ENCODE peak calls at places on chromosomes 5 and 9, in six cellular contexts. J, H, T, U, C and Y are unnamed samples.

GRCh38 chr5:59450245-59450644 is 443.3 kb downstream of the PDE4D start:
- DNase-seq in C (no peak), H (no peak), U (no peak), T (no peak), J (peak; percentile 58), Y (no peak)

GRCh38 chr5:4480528-4481404 is 659.4 kb upstream of the ADAMTS16 start:
- DNase-seq in U (no peak), J (no peak), T (no peak), C (no peak), H (no peak), Y (no peak)

GRCh38 chr9:12778389-12778788 is 3.6 kb downstream of the LURAP1L start:
- DNase-seq in T (no peak), J (no peak), C (no peak), H (no peak), U (no peak), Y (no peak)

GRCh38 chr5:38468978-38469706 is 87.3 kb downstream of the LIFR start:
- DNase-seq in T (no peak), U (no peak), C (no peak), H (no peak), J (no peak), Y (no peak)

GRCh38 chr5:119022017-119022745 is 33.8 kb upstream of the DTWD2 start:
- DNase-seq in T (peak; percentile 20), U (peak; percentile 24), J (peak; percentile 55), C (no peak), H (no peak), Y (no peak)

GRCh38 chr9:78680196-78680595 is 383.3 kb downstream of the PSAT1 start:
- DNase-seq in H (no peak), J (no peak), C (no peak), T (no peak), U (no peak), Y (no peak)

GRCh38 chr9:127283917-127284316 is 19.3 kb downstream of the GARNL3 start:
- DNase-seq in J (peak; percentile 55), T (peak; percentile 31), H (no peak), C (no peak), U (peak; percentile 11), Y (no peak)

GRCh38 chr9:16310288-16311145 is 560.0 kb downstream of the BNC2 start:
- DNase-seq in U (no peak), J (no peak), H (no peak), C (no peak), T (no peak), Y (no peak)

GRCh38 chr5:110250790-110251189 is 475.7 kb downstream of the TMEM232 start:
- DNase-seq in T (no peak), C (no peak), H (no peak), U (no peak), J (no peak), Y (no peak)

GRCh38 chr5:84249918-84250635 is 134.6 kb downstream of the EDIL3 start:
- DNase-seq in H (no peak), J (peak; percentile 35), U (peak; percentile 82), T (no peak), C (no peak), Y (peak; percentile 6)

GRCh38 chr9:22307013-22307711 is 139.5 kb upstream of the DMRTA1 start:
- DNase-seq in U (peak; percentile 77), C (no peak), T (peak; percentile 41), H (peak; percentile 26), J (peak; percentile 84), Y (peak; percentile 44)

DNA sequence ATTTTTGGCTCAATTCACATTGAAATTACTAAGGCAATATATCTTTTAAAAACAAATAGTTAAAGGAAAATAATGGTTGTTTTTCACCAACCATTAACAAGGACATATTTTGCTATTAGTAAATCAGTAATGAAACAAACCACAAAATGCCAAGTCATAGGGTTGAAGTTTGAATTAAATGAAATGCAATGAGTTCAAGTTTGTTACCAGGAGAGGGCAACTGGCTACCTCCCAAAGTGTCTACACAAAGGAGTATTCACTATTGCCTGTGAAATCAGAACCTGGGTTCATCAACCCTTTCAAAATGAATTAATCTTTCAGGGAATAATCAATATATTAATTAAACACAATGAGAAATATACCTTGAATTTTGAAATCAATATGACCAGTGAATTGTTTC is 138.4 kb upstream of the DMRTA1 start:
- DNase-seq in J (peak; percentile 42), H (no peak), U (no peak), T (no peak), C (no peak), Y (no peak)
- TF ChIP-seq CTCF in J (peak; percentile 22), H (peak; percentile 13), U (no peak), T (no peak), C (no peak), Y (peak; percentile 21)

DNA sequence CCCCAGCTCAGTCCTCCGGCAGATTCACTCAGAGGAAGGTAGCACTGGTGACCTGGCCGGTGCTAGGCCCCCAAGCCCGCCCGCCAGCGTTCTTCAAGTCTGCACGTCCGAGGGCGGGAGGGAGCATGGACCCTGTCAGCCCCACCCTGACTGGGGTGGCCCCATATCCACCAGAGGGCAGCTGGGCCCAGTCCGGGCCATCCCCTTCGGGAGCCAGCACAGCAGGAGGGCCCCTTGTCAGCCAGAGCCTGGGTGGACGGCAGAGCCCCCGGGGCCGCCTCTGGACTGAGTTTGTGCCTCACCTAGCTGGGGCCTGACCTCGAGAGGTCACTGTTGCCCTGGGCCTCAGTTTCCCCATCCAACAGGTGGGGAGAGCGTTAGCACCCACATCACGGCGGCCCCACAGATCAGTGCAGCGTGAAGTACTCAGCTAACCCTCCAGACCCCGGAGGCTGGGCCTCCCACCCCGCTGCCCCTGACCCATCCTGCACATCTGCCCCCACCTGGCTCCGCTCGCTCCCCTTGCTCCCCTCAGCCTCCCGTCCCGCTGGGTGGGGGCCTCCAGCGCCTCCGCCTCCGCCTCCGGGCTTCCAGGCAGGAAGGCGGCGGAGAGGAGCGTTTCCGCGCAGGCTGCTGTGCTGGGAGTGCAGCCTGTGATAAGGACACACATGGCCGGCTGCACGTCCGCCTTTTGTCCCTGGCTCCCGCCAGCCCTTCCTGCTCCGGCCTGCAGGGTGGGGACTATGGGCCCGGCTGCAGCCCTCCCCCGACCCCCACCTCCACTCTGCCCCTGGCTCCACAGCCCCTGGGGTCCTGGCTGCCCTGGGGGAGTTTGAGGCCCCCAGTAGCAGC is 16.6 kb upstream of the EGFL7 start:
- DNase-seq in U (no peak), C (no peak), T (no peak), H (no peak), J (no peak), Y (peak; percentile 92)
- TF ChIP-seq CTCF in U (no peak), C (no peak), T (no peak), H (no peak), J (no peak), Y (no peak)

GRCh38 chr9:130166399-130166798 is 5.8 kb upstream of the NCS1 start:
- DNase-seq in J (no peak), H (no peak), T (no peak), C (no peak), U (no peak), Y (no peak)

GRCh38 chr9:130171226-130172148 is 717 bp upstream of the NCS1 start:
- DNase-seq in T (no peak), H (no peak), C (no peak), J (no peak), U (no peak), Y (no peak)

GRCh38 chr9:130165579-130165978 is 6.6 kb upstream of the NCS1 start:
- DNase-seq in T (no peak), J (no peak), U (no peak), H (no peak), C (no peak), Y (no peak)

GRCh38 chr9:130172161-130172857 is at the start of gene NCS1:
- DNase-seq in H (peak; percentile 60), J (peak; percentile 53), C (peak; percentile 10), T (peak; percentile 59), U (no peak), Y (peak; percentile 58)

DNA sequence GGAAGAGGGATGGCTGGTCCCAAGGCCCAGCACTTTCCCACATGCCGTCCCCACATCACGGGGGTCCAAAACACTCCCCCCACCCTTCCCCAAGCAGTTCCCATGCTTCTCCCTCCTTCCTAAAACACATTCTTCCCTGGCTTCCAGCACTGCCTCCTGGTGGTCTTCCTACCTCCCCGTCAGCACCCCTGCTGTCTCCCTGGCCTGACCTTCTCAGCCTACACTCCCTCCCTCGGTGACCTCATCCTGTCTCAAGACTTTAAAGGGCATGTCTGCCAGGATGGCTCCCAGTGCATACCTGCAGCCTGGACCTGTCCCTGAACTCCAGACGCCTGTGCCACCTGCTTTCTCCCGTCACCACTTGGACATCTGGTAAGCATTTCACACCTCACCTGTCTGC is 4.3 kb upstream of the NCS1 start:
- DNase-seq in U (no peak), C (no peak), H (no peak), T (no peak), J (no peak), Y (no peak)
- TF ChIP-seq CTCF in U (no peak), C (no peak), H (no peak), T (peak; percentile 41), J (no peak), Y (no peak)

DNA sequence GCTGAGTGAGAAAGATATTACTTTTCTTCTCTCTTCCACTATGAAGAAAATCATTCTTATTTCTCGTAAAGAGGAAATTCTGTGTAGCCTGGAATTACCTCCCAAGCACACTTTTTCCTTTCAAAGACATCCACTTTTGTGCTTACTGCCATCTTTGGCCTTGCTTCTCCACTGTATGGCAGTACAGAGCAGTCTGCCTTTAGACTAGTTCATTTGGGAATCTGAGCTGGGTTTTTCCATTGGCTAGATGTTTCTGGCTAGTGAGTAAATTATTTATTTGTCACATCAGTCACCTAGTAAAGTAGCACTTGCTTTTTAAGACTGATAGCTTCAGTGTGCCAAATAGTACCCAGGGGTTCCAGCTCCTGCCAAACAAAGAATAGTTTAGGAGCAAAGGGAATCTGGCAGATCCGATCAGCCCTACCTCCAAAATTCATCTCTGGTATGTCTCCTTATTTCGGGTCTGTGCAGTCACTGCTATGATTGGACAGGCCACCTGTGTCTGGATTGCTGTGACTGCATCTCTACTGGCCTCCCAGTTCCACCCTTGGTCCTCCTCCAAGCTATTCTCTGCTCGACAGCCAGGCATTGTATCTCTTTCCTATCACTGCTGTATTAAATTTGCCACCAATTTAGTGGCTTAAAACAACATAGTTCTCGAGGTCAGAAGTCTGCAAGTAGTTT is 97.6 kb downstream of the NUDT12 start:
- DNase-seq in H (no peak), U (no peak), T (peak; percentile 32), C (no peak), J (no peak), Y (no peak)
- TF ChIP-seq CTCF in H (no peak), U (peak; percentile 44), T (peak; percentile 57), C (no peak), J (no peak), Y (no peak)

GRCh38 chr5:145076040-145076439 is 759.1 kb downstream of the PRELID2 start:
- DNase-seq in T (no peak), C (no peak), H (no peak), U (no peak), J (no peak), Y (no peak)

GRCh38 chr5:145068696-145069095 is 766.4 kb downstream of the PRELID2 start:
- DNase-seq in H (no peak), U (no peak), T (peak; percentile 17), C (no peak), J (no peak), Y (no peak)

GRCh38 chr5:145077028-145077427 is 758.1 kb downstream of the PRELID2 start:
- DNase-seq in T (no peak), C (no peak), H (no peak), J (no peak), U (no peak), Y (no peak)

GRCh38 chr5:145072880-145073279 is 762.3 kb downstream of the PRELID2 start:
- DNase-seq in H (no peak), T (no peak), U (peak; percentile 19), J (no peak), C (no peak), Y (no peak)
- TF ChIP-seq CTCF in H (no peak), T (no peak), U (no peak), J (no peak), C (no peak), Y (no peak)